ENCODE peak calls at places on chromosomes 4 and X, in five cellular contexts. L is GM12865, R is upper lobe of right lung, N is astrocyte, E is fibroblast of the aortic adventitia. O is an unnamed sample.

GRCh38 chr4:68369474-68369805 is 19.6 kb upstream of the YTHDC1 start:
- DNase-seq in E (no peak), N (peak; percentile 75), L (no peak), R (no peak), O (no peak)

GRCh38 chrX:31209005-31209612 is 137.3 kb upstream of the FTHL17 start:
- DNase-seq in E (no peak), L (no peak), R (no peak), N (peak; percentile 16), O (no peak)

GRCh38 chr4:23614284-23614892 is 275.5 kb downstream of the PPARGC1A start:
- DNase-seq in L (peak; percentile 32), R (no peak), N (peak; percentile 51), E (peak; percentile 21), O (peak; percentile 4)

GRCh38 chrX:40867352-40867751 is 132.0 kb upstream of the MED14 start:
- DNase-seq in E (peak; percentile 64), N (peak; percentile 74), L (no peak), R (no peak), O (peak; percentile 82)

GRCh38 chr4:118389731-118390520 is 37.1 kb upstream of the PRSS12 start:
- DNase-seq in R (no peak), L (no peak), N (no peak), E (no peak), O (no peak)

GRCh38 chrX:37348237-37349130 is 680 bp upstream of the PRRG1 start:
- DNase-seq in E (no peak), R (no peak), N (peak; percentile 43), L (no peak), O (peak; percentile 70)

GRCh38 chr4:121146530-121146929 is 17.6 kb downstream of the TNIP3 start:
- DNase-seq in N (peak; percentile 90), L (no peak), R (no peak), E (peak; percentile 54), O (peak; percentile 77)

GRCh38 chr4:1855334-1856070 is 454 bp downstream of the LETM1 start:
- DNase-seq in E (no peak), N (no peak), R (peak; percentile 73), L (peak; percentile 42), O (no peak)

GRCh38 chr4:146567396-146567795 is 45.7 kb upstream of the SLC10A7 start:
- DNase-seq in N (no peak), E (peak; percentile 88), L (no peak), R (no peak), O (no peak)

GRCh38 chrX:57156397-57157049 is 19.3 kb upstream of the SPIN2A start:
- DNase-seq in L (peak; percentile 7), E (peak; percentile 50), R (no peak), N (peak; percentile 11), O (peak; percentile 39)

GRCh38 chr4:53362093-53362492 is 3.8 kb downstream of the SCFD2 start:
- DNase-seq in L (no peak), E (no peak), R (no peak), N (no peak), O (no peak)
- H3K4me3 ChIP-seq in L (peak overlapping the region; percentile 8), E (peak overlapping the region; percentile 0), R (no peak overlapping the region), N (no peak overlapping the region), O (no peak overlapping the region)

GRCh38 chr4:3482707-3483106 is 19.6 kb downstream of the DOK7 start:
- DNase-seq in L (no peak), N (no peak), E (no peak), R (no peak), O (no peak)
- TF ChIP-seq CTCF in L (no peak), N (no peak), E (no peak), R (no peak), O (no peak)

GRCh38 chrX:19121898-19122640 is at the start of gene ADGRG2:
- DNase-seq in N (peak; percentile 7), E (peak; percentile 2), R (peak; percentile 72), L (no peak), O (peak; percentile 16)
- H3K4me3 ChIP-seq in N (peak within 1 kb of the TSS; percentile 28), E (peak within 1 kb of the TSS; percentile 35), R (peak within 1 kb of the TSS; percentile 43), L (peak within 1 kb of the TSS; percentile 31), O (peak within 1 kb of the TSS; percentile 16)

DNA sequence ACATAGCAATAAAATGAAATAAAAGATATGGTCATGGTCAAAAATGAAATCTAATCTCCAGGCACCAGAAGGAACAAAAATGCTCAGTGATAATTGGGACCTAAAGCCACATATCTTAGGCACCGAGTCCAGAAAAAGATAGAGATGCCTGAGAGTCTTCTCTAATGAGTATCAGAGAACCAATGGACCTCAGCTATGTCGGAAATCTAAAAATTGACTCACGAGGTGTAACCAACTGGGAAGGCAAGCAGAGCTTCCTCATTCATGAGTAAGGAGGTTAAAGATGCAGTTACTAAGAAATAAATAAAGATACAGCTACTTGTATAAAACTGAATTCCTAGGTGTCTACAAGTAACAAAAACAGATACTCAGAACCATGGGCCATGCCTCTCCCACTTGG is 72.1 kb downstream of the KLHL34 start:
- DNase-seq in N (no peak), R (no peak), L (no peak), E (no peak), O (no peak)
- TF ChIP-seq CTCF in N (no peak), R (no peak), L (no peak), E (no peak), O (no peak)

GRCh38 chr4:3385719-3386440 is 55.9 kb upstream of the HGFAC start:
- DNase-seq in R (peak; percentile 91), L (no peak), N (no peak), E (no peak), O (no peak)
- H3K4me3 ChIP-seq in R (peak overlapping the region; percentile 45), L (no peak overlapping the region), N (no peak overlapping the region), E (no peak overlapping the region), O (no peak overlapping the region)

GRCh38 chr4:149296503-149296902 is 519.1 kb downstream of the IQCM start:
- DNase-seq in N (no peak), L (no peak), E (no peak), R (no peak), O (peak; percentile 30)
- TF ChIP-seq CTCF in N (no peak), L (no peak), E (no peak), R (no peak), O (no peak)

DNA sequence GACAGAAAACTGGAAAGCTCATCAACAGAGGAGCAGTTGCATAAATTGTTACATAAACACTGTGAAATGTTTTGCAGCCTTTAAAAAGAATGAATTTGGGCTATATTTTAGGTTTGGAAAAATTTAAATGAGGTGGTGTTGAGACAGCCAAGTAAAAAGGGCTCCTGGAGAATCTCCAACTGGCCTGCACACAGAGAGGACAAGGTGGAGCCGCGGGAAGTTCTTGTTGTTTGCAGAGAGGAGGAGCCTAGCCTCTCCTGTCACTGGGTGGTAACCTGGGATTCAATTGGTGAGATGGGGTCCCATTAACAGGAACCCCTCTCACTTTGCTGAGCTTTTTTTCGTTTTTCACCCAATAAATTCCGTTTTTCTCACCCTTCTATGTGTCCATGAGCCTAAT is 13.4 kb downstream of the GIMD1 start:
- DNase-seq in L (no peak), N (no peak), E (peak; percentile 59), R (no peak), O (peak; percentile 8)
- H3K4me3 ChIP-seq in L (no peak overlapping the region), N (no peak overlapping the region), E (peak overlapping the region; percentile 49), R (peak overlapping the region; percentile 4), O (no peak overlapping the region)

O was measured in choroid plexus epithelial cell.